ENCODE peak calls at places on chromosomes 7 and 10, in four cellular contexts. One of them, this sample, is unnamed. For H3K9me3 and H3K36me3, the result is how much of the 10 kb centered on the place peaks cover.

GRCh38 chr7:28686418-28686800 is 271.7 kb downstream of the TRIL start:
- DNase-seq in HepG2: no peak
- DNase-seq in colonic mucosa: no peak
- DNase-seq in IMR-90: peak
- DNase-seq in this sample: no peak

GRCh38 chr7:73652541-73652949 is 15.1 kb upstream of the VPS37D start:
- DNase-seq in HepG2: no peak
- DNase-seq in colonic mucosa: no peak
- DNase-seq in IMR-90: no peak
- DNase-seq in this sample: no peak

GRCh38 chr7:100890640-100891521 is 1.4 kb upstream of the UFSP1 start:
- DNase-seq in HepG2: no peak
- DNase-seq in colonic mucosa: no peak
- DNase-seq in IMR-90: no peak
- DNase-seq in this sample: peak

GRCh38 chr7:101012931-101013330 is 7.0 kb upstream of the MUC17 start:
- DNase-seq in HepG2: no peak
- DNase-seq in colonic mucosa: no peak
- DNase-seq in IMR-90: no peak
- DNase-seq in this sample: no peak

GRCh38 chr7:126079581-126079980 is 1150.0 kb upstream of the POT1 start:
- DNase-seq in HepG2: no peak
- DNase-seq in colonic mucosa: no peak
- DNase-seq in IMR-90: no peak
- DNase-seq in this sample: no peak

GRCh38 chr10:24453973-24454372 is 245.0 kb downstream of the KIAA1217 start:
- DNase-seq in HepG2: no peak
- DNase-seq in colonic mucosa: no peak
- DNase-seq in IMR-90: no peak
- DNase-seq in this sample: no peak

GRCh38 chr10:64113375-64113774 is 592.2 kb downstream of the REEP3 start:
- DNase-seq in HepG2: no peak
- DNase-seq in colonic mucosa: no peak
- DNase-seq in IMR-90: no peak
- DNase-seq in this sample: no peak

GRCh38 chr10:116431598-116431997 is 4.0 kb downstream of the PNLIPRP3 start:
- DNase-seq in HepG2: no peak
- DNase-seq in colonic mucosa: no peak
- DNase-seq in IMR-90: no peak
- DNase-seq in this sample: no peak

GRCh38 chr7:69759373-69759772 is 161.1 kb downstream of the AUTS2 start:
- DNase-seq in HepG2: no peak
- DNase-seq in colonic mucosa: no peak
- DNase-seq in IMR-90: no peak
- DNase-seq in this sample: no peak

GRCh38 chr7:41624818-41625217 is 78.1 kb downstream of the INHBA start:
- DNase-seq in HepG2: no peak
- DNase-seq in colonic mucosa: no peak
- DNase-seq in IMR-90: peak
- DNase-seq in this sample: no peak

GRCh38 chr7:1000594-1000935 is 17.6 kb downstream of the CYP2W1 start:
- DNase-seq in HepG2: no peak
- DNase-seq in colonic mucosa: no peak
- DNase-seq in IMR-90: no peak
- DNase-seq in this sample: no peak

GRCh38 chr7:26525413-26526287 is 234.0 kb downstream of the SNX10 start:
- DNase-seq in HepG2: no peak
- DNase-seq in colonic mucosa: peak
- DNase-seq in IMR-90: no peak
- DNase-seq in this sample: no peak

GRCh38 chr10:63703113-63703670 is 182.0 kb downstream of the REEP3 start:
- DNase-seq in HepG2: no peak
- DNase-seq in colonic mucosa: no peak
- DNase-seq in IMR-90: peak
- DNase-seq in this sample: no peak

GRCh38 chr7:120725376-120726039 is 132.4 kb downstream of the TSPAN12 start:
- DNase-seq in HepG2: peak
- DNase-seq in colonic mucosa: no peak
- DNase-seq in IMR-90: peak
- DNase-seq in this sample: no peak

GRCh38 chr10:48451969-48452878 is 145.7 kb downstream of the MAPK8 start:
- DNase-seq in HepG2: peak
- DNase-seq in colonic mucosa: no peak
- DNase-seq in IMR-90: no peak
- DNase-seq in this sample: no peak

GRCh38 chr7:70028620-70029019 is 430.3 kb downstream of the AUTS2 start:
- DNase-seq in HepG2: no peak
- DNase-seq in colonic mucosa: no peak
- DNase-seq in IMR-90: no peak
- DNase-seq in this sample: no peak

GRCh38 chr10:57849726-57850357 is 417.9 kb downstream of the IPMK start:
- DNase-seq in HepG2: no peak
- DNase-seq in colonic mucosa: no peak
- DNase-seq in IMR-90: peak
- DNase-seq in this sample: no peak

GRCh38 chr7:102834999-102835398 is 77.8 kb upstream of the LRRC17 start:
- DNase-seq in HepG2: peak
- DNase-seq in colonic mucosa: no peak
- DNase-seq in IMR-90: peak
- DNase-seq in this sample: no peak

GRCh38 chr7:111174476-111174875 is 83.5 kb downstream of the LRRN3 start:
- DNase-seq in HepG2: no peak
- DNase-seq in colonic mucosa: no peak
- DNase-seq in IMR-90: no peak
- DNase-seq in this sample: no peak

GRCh38 chr7:3201937-3202715 is 98.9 kb upstream of the SDK1 start:
- DNase-seq in HepG2: no peak
- DNase-seq in colonic mucosa: no peak
- DNase-seq in IMR-90: no peak
- DNase-seq in this sample: no peak

DNA sequence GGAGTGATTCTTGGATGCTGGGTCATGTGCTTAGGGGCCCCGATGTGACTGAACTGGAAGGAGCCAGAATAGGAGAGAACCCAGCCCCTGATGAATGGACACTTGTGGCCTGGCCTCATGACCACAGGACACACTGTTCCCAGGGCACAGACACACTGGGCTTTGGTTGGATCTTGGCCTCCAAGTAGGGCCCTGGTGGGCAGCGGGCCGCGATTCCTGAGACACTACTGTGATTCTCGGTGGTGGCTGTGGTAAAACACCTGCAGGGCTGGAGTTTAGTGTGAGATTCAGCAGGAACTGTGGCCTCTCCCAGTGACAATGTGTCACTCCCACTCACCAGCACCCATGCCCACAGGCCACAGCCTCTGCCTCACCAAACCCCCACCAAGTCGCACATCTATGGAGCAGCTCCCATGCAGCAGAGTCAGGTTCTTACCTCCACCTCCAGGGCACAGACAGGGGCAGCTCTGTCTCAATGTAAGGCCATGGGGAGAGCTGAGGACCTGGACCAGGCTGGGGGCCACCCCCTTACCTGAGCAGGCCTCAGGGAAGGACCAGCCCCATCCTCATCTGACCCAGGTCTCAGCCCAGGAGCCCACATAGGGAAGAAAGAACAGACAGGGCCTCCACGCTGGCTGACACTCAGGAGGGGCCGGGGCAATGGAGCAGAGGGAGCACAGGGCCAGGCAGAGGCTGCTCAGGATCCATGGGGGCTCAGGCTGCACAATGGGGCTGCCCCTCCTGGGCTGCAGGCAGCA is 33.2 kb upstream of the ZNF716 start:
- DNase-seq in HepG2: no peak
- DNase-seq in colonic mucosa: no peak
- DNase-seq in IMR-90: no peak
- DNase-seq in this sample: no peak
- H3K9me3 ChIP-seq in HepG2: half or more
- H3K9me3 ChIP-seq in colonic mucosa: under half
- H3K9me3 ChIP-seq in IMR-90: under half
- H3K9me3 ChIP-seq in this sample: under half

DNA sequence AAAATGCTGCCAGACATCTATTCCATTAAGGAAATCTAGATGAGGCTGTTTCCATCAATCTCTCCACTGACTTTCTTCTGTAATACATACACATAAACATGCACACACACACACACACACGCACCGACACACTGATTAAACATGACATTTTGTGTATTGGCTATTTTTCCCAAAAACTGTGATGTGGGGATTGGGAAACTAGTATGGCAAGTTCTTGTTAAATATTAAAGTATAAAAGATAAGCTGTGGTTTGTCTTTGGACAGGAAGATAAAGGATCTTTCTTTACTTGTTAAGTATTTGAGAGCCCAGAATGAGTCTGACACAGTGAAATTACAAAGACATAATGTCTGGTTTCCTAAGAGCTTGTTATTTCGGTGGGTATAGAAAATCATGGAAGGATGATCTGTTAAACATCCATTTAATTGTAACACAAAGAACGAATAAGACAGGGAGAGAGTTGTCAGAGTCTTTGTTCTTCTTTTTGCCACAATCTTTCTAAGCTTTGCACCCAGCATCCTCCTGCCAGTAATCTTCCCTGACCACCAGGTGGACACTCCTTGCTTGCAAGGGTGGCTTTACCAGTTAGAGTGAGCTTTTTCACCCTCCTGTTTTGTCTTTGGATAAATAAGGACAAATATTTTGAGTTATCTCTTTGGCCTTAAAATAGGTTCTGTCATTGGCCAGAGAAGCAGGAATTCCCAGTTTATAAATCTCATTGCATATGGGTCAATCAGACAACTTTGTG is 177.2 kb upstream of the TMEM72 start:
- DNase-seq in HepG2: no peak
- DNase-seq in colonic mucosa: no peak
- DNase-seq in IMR-90: no peak
- DNase-seq in this sample: no peak
- TF ChIP-seq CTCF in HepG2: peak
- TF ChIP-seq CTCF in colonic mucosa: no peak
- TF ChIP-seq CTCF in IMR-90: peak
- TF ChIP-seq CTCF in this sample: no peak

DNA sequence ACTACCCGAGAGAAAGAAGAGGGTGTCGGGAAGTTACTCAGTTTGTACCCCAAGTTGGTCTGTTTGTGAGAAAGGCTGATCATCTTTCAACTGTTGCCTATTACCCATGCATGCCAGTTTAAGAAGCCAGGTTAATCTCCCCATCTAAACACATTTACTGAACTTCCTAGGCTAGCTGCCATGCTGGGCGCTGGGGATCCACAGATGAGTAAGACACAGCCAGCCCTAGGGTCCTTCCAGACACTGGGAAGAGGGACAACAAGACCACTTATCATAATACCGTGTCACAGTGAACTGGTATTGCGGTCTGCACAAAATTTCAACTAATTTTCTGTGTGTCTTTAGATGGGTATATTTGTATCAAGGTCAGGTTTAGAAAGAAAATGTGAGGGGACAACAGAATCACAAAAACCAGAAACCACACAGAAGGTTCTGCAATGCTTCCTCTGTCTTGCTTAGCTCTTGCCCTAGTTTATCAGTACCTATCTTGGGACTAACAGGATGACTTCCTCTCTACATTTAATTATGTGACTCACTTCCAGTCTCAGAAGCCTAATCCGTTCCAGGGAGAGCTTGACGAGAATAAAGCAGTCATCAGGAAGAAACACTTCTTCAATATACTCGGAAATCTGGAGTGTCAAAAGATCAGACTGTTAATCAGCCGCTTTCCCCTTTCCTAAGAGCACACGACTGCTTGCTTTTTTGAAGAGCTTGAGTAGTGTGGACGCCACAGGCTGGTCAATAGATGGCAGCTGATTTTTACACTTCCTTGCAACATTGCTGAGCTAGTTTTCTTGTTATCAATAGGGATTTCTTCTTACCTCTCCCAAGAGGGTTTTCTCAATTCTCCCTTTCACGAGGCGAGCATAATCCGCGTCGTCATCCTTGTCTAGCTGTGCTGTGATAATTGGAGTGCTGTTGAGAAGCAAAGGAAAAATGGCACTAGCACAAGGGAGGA is 45.7 kb downstream of the POLR3A start:
- DNase-seq in HepG2: no peak
- DNase-seq in colonic mucosa: no peak
- DNase-seq in IMR-90: peak
- DNase-seq in this sample: no peak
- H3K36me3 ChIP-seq in HepG2: half or more
- H3K36me3 ChIP-seq in colonic mucosa: under half
- H3K36me3 ChIP-seq in IMR-90: half or more
- H3K36me3 ChIP-seq in this sample: under half

GRCh38 chr10:38118072-38118807 is 24.1 kb downstream of the ZNF37A start:
- DNase-seq in HepG2: no peak
- DNase-seq in colonic mucosa: no peak
- DNase-seq in IMR-90: peak
- DNase-seq in this sample: no peak
- H3K9me3 ChIP-seq in HepG2: half or more
- H3K9me3 ChIP-seq in colonic mucosa: under half
- H3K9me3 ChIP-seq in IMR-90: half or more
- H3K9me3 ChIP-seq in this sample: half or more

GRCh38 chr10:84237199-84238051 is 3.9 kb downstream of the LRIT1 start:
- DNase-seq in HepG2: no peak
- DNase-seq in colonic mucosa: no peak
- DNase-seq in IMR-90: no peak
- DNase-seq in this sample: no peak
- TF ChIP-seq CTCF in HepG2: no peak
- TF ChIP-seq CTCF in colonic mucosa: no peak
- TF ChIP-seq CTCF in IMR-90: peak
- TF ChIP-seq CTCF in this sample: no peak

GRCh38 chr10:92942226-92942625 is 93.9 kb downstream of the EXOC6 start:
- DNase-seq in HepG2: no peak
- DNase-seq in colonic mucosa: no peak
- DNase-seq in IMR-90: no peak
- DNase-seq in this sample: no peak

DNA sequence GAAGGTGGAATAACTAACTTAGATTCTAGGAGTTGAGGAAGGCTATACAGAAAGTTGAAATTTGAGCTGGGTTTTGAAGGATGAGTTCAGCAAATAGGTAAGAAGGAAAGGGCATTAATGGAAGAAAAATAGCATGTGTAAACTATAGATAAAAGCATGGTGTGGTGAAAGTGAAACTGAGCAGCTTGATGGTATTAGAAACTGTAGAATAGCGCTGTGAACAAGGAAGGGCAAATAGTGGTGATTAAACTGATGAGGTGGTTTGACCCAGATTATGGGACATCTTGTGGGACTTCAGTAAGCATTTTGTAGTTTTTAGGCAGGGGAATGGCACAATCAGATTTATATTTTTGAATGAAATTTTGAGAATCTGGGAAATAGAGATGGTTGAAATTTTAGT is 90.5 kb downstream of the EXOC6 start:
- DNase-seq in HepG2: no peak
- DNase-seq in colonic mucosa: no peak
- DNase-seq in IMR-90: no peak
- DNase-seq in this sample: no peak
- H3K36me3 ChIP-seq in HepG2: under half
- H3K36me3 ChIP-seq in colonic mucosa: under half
- H3K36me3 ChIP-seq in IMR-90: under half
- H3K36me3 ChIP-seq in this sample: under half

This sample was measured in mucosa of descending colon.